ENCODE peak calls at places on chromosome 14, in eight cellular contexts. H, O, G, S, C, J, R and P are unnamed samples.

GRCh38 chr14:86088156-86088555 is 558.2 kb downstream of the FLRT2 start:
- DNase-seq in H (no peak), C (no peak), J (no peak), G (no peak), O (no peak), R (no peak), S (no peak), P (no peak)

GRCh38 chr14:37623552-37623951 is 28.1 kb downstream of the TTC6 start:
- DNase-seq in O (no peak), S (no peak), J (peak), H (no peak), R (no peak), G (peak), C (no peak), P (no peak)

GRCh38 chr14:33642080-33642479 is 308.8 kb downstream of the EGLN3 start:
- DNase-seq in R (no peak), H (no peak), J (no peak), S (no peak), O (no peak), C (peak), G (no peak), P (no peak)

GRCh38 chr14:94109915-94110250 is 653 bp upstream of the IFI27 start:
- DNase-seq in G (no peak), H (no peak), O (no peak), S (no peak), R (no peak), J (no peak), C (no peak), P (no peak)

GRCh38 chr14:71752111-71752738 is 180.0 kb upstream of the RGS6 start:
- DNase-seq in G (no peak), S (no peak), H (no peak), R (no peak), C (no peak), J (no peak), O (no peak), P (no peak)

GRCh38 chr14:72741836-72742681 is 151.8 kb downstream of the DPF3 start:
- DNase-seq in H (no peak), R (peak), S (no peak), C (no peak), J (no peak), O (no peak), G (peak), P (no peak)

GRCh38 chr14:74510211-74510931 is 16.8 kb downstream of the ISCA2 start:
- DNase-seq in S (no peak), R (no peak), G (no peak), H (no peak), J (peak), O (no peak), C (peak), P (no peak)

GRCh38 chr14:65472189-65472588 is 59.7 kb downstream of the FUT8 start:
- DNase-seq in G (no peak), O (no peak), J (no peak), R (no peak), C (peak), H (no peak), S (no peak), P (no peak)

GRCh38 chr14:71166434-71166833 is 259.2 kb downstream of the PCNX1 start:
- DNase-seq in J (no peak), O (peak), S (no peak), G (no peak), C (peak), H (no peak), R (peak), P (no peak)

GRCh38 chr14:94022532-94023411 is 3.4 kb upstream of the OTUB2 start:
- DNase-seq in O (no peak), R (no peak), G (no peak), H (no peak), C (no peak), J (no peak), S (no peak), P (no peak)

GRCh38 chr14:81211844-81212243 is 8.9 kb downstream of the GTF2A1 start:
- DNase-seq in J (no peak), S (no peak), R (no peak), C (no peak), G (no peak), O (no peak), H (peak), P (no peak)

GRCh38 chr14:55074662-55075061 is 23.2 kb downstream of the MAPK1IP1L start:
- DNase-seq in C (no peak), O (no peak), H (no peak), S (no peak), J (no peak), G (no peak), R (no peak), P (no peak)

GRCh38 chr14:92631098-92631497 is 117.3 kb downstream of the LGMN start:
- DNase-seq in R (no peak), S (no peak), J (no peak), H (no peak), C (no peak), O (no peak), G (no peak), P (no peak)

DNA sequence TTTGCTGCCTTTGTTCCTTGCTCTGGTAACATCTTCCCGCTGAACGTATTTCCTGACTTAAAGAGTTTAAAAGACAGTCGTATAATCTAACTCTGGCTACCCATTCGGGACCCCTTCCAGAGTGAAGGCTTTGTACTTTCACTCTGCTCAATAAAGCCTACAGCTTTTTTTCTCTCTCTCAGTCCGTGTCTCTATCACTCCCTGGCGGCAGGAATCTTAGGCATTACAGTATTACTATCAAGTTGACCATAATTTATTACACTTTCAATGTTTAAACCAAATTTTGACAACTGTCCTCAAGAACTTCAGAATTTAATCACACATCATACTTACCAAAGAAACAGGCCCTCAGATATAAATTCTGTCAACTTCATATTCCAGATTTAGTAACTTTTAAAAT is 967.9 kb downstream of the FSCB start:
- DNase-seq in G (peak), C (peak), H (no peak), R (peak), O (no peak), J (no peak), S (no peak), P (no peak)
- TF ChIP-seq CTCF in G (no peak), C (peak), H (no peak), R (peak), O (peak), J (peak), S (no peak), P (peak)

GRCh38 chr14:39734306-39734705 is 302.1 kb upstream of the FBXO33 start:
- DNase-seq in S (no peak), C (peak), J (no peak), G (no peak), R (no peak), H (no peak), O (no peak), P (no peak)

GRCh38 chr14:39726563-39726962 is 294.3 kb upstream of the FBXO33 start:
- DNase-seq in O (no peak), J (no peak), G (no peak), H (no peak), R (no peak), C (no peak), S (no peak), P (no peak)

GRCh38 chr14:39733741-39734140 is 301.5 kb upstream of the FBXO33 start:
- DNase-seq in G (no peak), H (no peak), S (no peak), O (no peak), R (no peak), C (no peak), J (no peak), P (no peak)

DNA sequence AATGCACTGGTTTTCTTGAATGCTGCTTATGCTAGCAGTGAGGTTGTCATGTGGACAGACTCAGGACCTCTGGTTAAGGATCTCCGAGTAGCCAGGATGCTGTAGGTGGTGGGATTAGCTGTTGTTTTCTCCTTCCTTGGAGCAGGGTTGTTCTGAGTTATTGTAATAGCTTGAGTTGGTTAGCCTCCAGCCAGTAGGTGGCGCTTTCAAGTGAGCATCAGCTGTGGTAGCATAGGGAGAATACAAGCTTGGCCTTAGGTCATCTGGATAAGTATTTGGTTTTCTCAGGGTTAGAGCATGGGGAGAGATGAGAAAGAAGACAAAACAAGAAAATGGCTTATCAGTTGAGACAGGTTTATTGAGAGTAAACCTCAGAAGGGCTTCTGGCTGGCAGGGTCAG is 299.7 kb upstream of the FBXO33 start:
- DNase-seq in J (no peak), S (no peak), H (no peak), C (peak), R (no peak), G (no peak), O (no peak), P (no peak)
- TF ChIP-seq CTCF in J (peak), S (no peak), H (no peak), C (peak), R (no peak), G (no peak), O (no peak), P (no peak)

GRCh38 chr14:68650403-68650994 is 142.4 kb downstream of the ZFP36L1 start:
- DNase-seq in C (peak), O (no peak), S (no peak), R (no peak), J (no peak), G (no peak), H (no peak), P (no peak)

GRCh38 chr14:68649461-68650189 is 143.2 kb downstream of the ZFP36L1 start:
- DNase-seq in R (no peak), J (no peak), C (peak), H (no peak), G (no peak), O (no peak), S (no peak), P (no peak)

GRCh38 chr14:68644101-68644500 is 148.8 kb downstream of the ZFP36L1 start:
- DNase-seq in H (no peak), R (no peak), O (no peak), S (no peak), J (no peak), C (peak), G (no peak), P (no peak)

GRCh38 chr14:68643673-68644072 is 149.2 kb downstream of the ZFP36L1 start:
- DNase-seq in G (no peak), R (no peak), J (no peak), S (no peak), C (peak), H (no peak), O (no peak), P (no peak)

GRCh38 chr14:68645371-68645770 is 147.5 kb downstream of the ZFP36L1 start:
- DNase-seq in G (no peak), S (no peak), J (no peak), R (no peak), O (no peak), C (no peak), H (no peak), P (no peak)
- TF ChIP-seq CTCF in G (no peak), S (no peak), J (no peak), R (no peak), O (no peak), C (no peak), H (no peak), P (no peak)

DNA sequence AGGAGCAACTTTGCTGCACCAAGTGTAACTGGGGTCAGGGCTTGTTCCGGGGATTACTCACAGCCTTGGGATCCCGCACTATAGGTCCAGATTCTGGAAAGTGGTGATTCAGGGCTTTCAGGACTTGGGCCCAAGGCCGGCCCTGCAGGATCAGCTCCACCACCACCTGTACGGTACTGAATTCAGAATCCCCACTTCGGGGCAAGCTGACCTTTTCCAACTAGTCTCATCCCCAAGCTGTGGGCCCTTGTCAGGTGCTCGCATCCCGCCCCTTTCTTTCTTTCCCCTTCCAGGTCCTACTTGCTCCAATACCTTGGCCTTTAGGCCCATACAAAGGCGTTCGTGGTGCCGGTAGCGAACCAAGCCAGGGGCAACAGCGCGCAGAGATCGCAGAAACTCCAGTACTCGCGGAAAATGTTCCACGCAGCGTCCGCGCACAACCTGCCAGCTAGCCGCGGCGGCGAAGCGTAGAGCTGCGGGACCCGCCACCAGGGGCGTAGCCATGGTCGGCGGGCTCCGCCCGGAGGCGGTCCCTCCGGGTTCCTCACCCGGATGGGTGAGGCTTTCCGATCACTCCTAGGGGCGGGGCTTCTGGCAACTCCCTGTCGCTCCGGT is 487 bp downstream of the TINF2 start:
- DNase-seq in J (peak), G (no peak), H (peak), O (peak), R (peak), S (peak), C (peak), P (peak)
- TF ChIP-seq CTCF in J (peak), G (no peak), H (peak), O (peak), R (peak), S (peak), C (peak), P (peak)

GRCh38 chr14:28773917-28774691 is 7.5 kb downstream of the FOXG1 start:
- DNase-seq in S (peak), H (no peak), O (no peak), J (no peak), R (peak), C (peak), G (no peak), P (no peak)
- TF ChIP-seq CTCF in S (no peak), H (no peak), O (no peak), J (no peak), R (no peak), C (peak), G (no peak), P (peak)

GRCh38 chr14:104341532-104342434 is 203.4 kb downstream of the KIF26A start:
- DNase-seq in O (peak), R (peak), J (peak), H (peak), G (no peak), S (peak), C (peak), P (peak)
- TF ChIP-seq CTCF in O (peak), R (peak), J (peak), H (peak), G (no peak), S (peak), C (peak), P (peak)